ENCODE peak calls at places on chromosomes 12 and 14, in four cellular contexts. One of them, this sample, is unnamed.

GRCh38 chr14:99936056-99936455 is 129.2 kb upstream of the EVL start:
- DNase-seq in WTC11: no peak
- DNase-seq in stimulated activated CD4-positive, alpha-beta T cell treated with anti-CD3 and anti-CD28 coated beads, Interleukin-15, amount 100 ng/mL, for 1 hour: no peak
- DNase-seq in caudate nucleus: no peak
- DNase-seq in this sample: no peak

GRCh38 chr12:115872212-115872611 is 405.3 kb downstream of the MED13L start:
- DNase-seq in WTC11: no peak
- DNase-seq in stimulated activated CD4-positive, alpha-beta T cell treated with anti-CD3 and anti-CD28 coated beads, Interleukin-15, amount 100 ng/mL, for 1 hour: no peak
- DNase-seq in caudate nucleus: no peak
- DNase-seq in this sample: no peak

GRCh38 chr14:68408680-68409079 is 384.2 kb downstream of the ZFP36L1 start:
- DNase-seq in WTC11: no peak
- DNase-seq in stimulated activated CD4-positive, alpha-beta T cell treated with anti-CD3 and anti-CD28 coated beads, Interleukin-15, amount 100 ng/mL, for 1 hour: no peak
- DNase-seq in caudate nucleus: no peak
- DNase-seq in this sample: no peak

GRCh38 chr14:93982684-93983007 is 6.3 kb upstream of the ASB2 start:
- DNase-seq in WTC11: no peak
- DNase-seq in stimulated activated CD4-positive, alpha-beta T cell treated with anti-CD3 and anti-CD28 coated beads, Interleukin-15, amount 100 ng/mL, for 1 hour: no peak
- DNase-seq in caudate nucleus: no peak
- DNase-seq in this sample: no peak

GRCh38 chr14:68137704-68138619 is 318.4 kb downstream of the RAD51B start:
- DNase-seq in WTC11: peak; percentile 70
- DNase-seq in stimulated activated CD4-positive, alpha-beta T cell treated with anti-CD3 and anti-CD28 coated beads, Interleukin-15, amount 100 ng/mL, for 1 hour: no peak
- DNase-seq in caudate nucleus: peak; percentile 37
- DNase-seq in this sample: peak; percentile 93

GRCh38 chr12:1533602-1534304 is 60.6 kb downstream of the FBXL14 start:
- DNase-seq in WTC11: no peak
- DNase-seq in stimulated activated CD4-positive, alpha-beta T cell treated with anti-CD3 and anti-CD28 coated beads, Interleukin-15, amount 100 ng/mL, for 1 hour: no peak
- DNase-seq in caudate nucleus: no peak
- DNase-seq in this sample: no peak

GRCh38 chr12:119594772-119595445 is 1.3 kb downstream of the TMEM233 start:
- DNase-seq in WTC11: peak; percentile 37
- DNase-seq in stimulated activated CD4-positive, alpha-beta T cell treated with anti-CD3 and anti-CD28 coated beads, Interleukin-15, amount 100 ng/mL, for 1 hour: no peak
- DNase-seq in caudate nucleus: no peak
- DNase-seq in this sample: no peak

GRCh38 chr12:69350002-69350626 is 1.9 kb downstream of the LYZ start:
- DNase-seq in WTC11: no peak
- DNase-seq in stimulated activated CD4-positive, alpha-beta T cell treated with anti-CD3 and anti-CD28 coated beads, Interleukin-15, amount 100 ng/mL, for 1 hour: no peak
- DNase-seq in caudate nucleus: no peak
- DNase-seq in this sample: no peak

GRCh38 chr14:93629636-93630035 is 158.6 kb downstream of the PRIMA1 start:
- DNase-seq in WTC11: no peak
- DNase-seq in stimulated activated CD4-positive, alpha-beta T cell treated with anti-CD3 and anti-CD28 coated beads, Interleukin-15, amount 100 ng/mL, for 1 hour: no peak
- DNase-seq in caudate nucleus: no peak
- DNase-seq in this sample: no peak

GRCh38 chr12:54439521-54440255 is 20.6 kb upstream of the ITGA5 start:
- DNase-seq in WTC11: no peak
- DNase-seq in stimulated activated CD4-positive, alpha-beta T cell treated with anti-CD3 and anti-CD28 coated beads, Interleukin-15, amount 100 ng/mL, for 1 hour: no peak
- DNase-seq in caudate nucleus: no peak
- DNase-seq in this sample: no peak

GRCh38 chr12:133026996-133027395 is 10.3 kb upstream of the ZNF84 start:
- DNase-seq in WTC11: no peak
- DNase-seq in stimulated activated CD4-positive, alpha-beta T cell treated with anti-CD3 and anti-CD28 coated beads, Interleukin-15, amount 100 ng/mL, for 1 hour: no peak
- DNase-seq in caudate nucleus: no peak
- DNase-seq in this sample: no peak

GRCh38 chr12:103728323-103728722 is 112.7 kb downstream of the NT5DC3 start:
- DNase-seq in WTC11: no peak
- DNase-seq in stimulated activated CD4-positive, alpha-beta T cell treated with anti-CD3 and anti-CD28 coated beads, Interleukin-15, amount 100 ng/mL, for 1 hour: no peak
- DNase-seq in caudate nucleus: no peak
- DNase-seq in this sample: no peak